ENCODE peak calls at places on chromosomes 12 and 14, in nine cellular contexts. B, L, F, V, U, C, A, X and E are unnamed samples.

GRCh38 chr12:139585-139984 is 73.0 kb downstream of the IQSEC3 start:
- DNase-seq in B (no peak), L (no peak), F (no peak), V (peak), U (no peak), C (no peak), A (no peak), X (peak), E (no peak)

GRCh38 chr14:61416587-61416986 is 95.2 kb downstream of the PRKCH start:
- DNase-seq in B (no peak), L (no peak), F (peak), V (no peak), U (no peak), C (no peak), A (no peak), X (no peak), E (no peak)

GRCh38 chr12:78146365-78146772 is 315.7 kb downstream of the NAV3 start:
- DNase-seq in B (peak), L (no peak), F (peak), V (no peak), U (no peak), C (no peak), A (no peak), X (peak), E (no peak)

GRCh38 chr12:3543826-3544225 is 52.8 kb downstream of the PRMT8 start:
- DNase-seq in B (no peak), L (no peak), F (no peak), V (no peak), U (no peak), C (no peak), A (no peak), X (no peak), E (no peak)

GRCh38 chr12:55676707-55677106 is 31.0 kb downstream of the ITGA7 start:
- DNase-seq in B (no peak), L (no peak), F (no peak), V (no peak), U (no peak), C (no peak), A (no peak), X (no peak), E (no peak)

GRCh38 chr12:89799316-89799715 is 90.7 kb upstream of the ATP2B1 start:
- DNase-seq in B (no peak), L (no peak), F (no peak), V (no peak), U (no peak), C (no peak), A (no peak), X (no peak), E (no peak)

GRCh38 chr12:18400186-18400585 is 138.9 kb downstream of the PIK3C2G start:
- DNase-seq in B (no peak), L (no peak), F (peak), V (no peak), U (no peak), C (no peak), A (no peak), X (peak), E (no peak)

GRCh38 chr14:33676135-33676566 is 274.7 kb downstream of the EGLN3 start:
- DNase-seq in B (peak), L (no peak), F (peak), V (peak), U (peak), C (no peak), A (no peak), X (peak), E (no peak)

GRCh38 chr14:101031186-101031585 is 127.7 kb upstream of the RTL1 start:
- DNase-seq in B (no peak), L (no peak), F (no peak), V (no peak), U (no peak), C (no peak), A (no peak), X (no peak), E (peak)

GRCh38 chr14:22283000-22283399 is 306.0 kb downstream of the DAD1 start:
- DNase-seq in B (no peak), L (no peak), F (no peak), V (no peak), U (no peak), C (no peak), A (no peak), X (no peak), E (no peak)
- H3K27ac ChIP-seq in B (no peak), L (no peak), F (no peak), V (no peak), U (no peak), C (no peak), A (no peak), X (no peak), E (no peak)

DNA sequence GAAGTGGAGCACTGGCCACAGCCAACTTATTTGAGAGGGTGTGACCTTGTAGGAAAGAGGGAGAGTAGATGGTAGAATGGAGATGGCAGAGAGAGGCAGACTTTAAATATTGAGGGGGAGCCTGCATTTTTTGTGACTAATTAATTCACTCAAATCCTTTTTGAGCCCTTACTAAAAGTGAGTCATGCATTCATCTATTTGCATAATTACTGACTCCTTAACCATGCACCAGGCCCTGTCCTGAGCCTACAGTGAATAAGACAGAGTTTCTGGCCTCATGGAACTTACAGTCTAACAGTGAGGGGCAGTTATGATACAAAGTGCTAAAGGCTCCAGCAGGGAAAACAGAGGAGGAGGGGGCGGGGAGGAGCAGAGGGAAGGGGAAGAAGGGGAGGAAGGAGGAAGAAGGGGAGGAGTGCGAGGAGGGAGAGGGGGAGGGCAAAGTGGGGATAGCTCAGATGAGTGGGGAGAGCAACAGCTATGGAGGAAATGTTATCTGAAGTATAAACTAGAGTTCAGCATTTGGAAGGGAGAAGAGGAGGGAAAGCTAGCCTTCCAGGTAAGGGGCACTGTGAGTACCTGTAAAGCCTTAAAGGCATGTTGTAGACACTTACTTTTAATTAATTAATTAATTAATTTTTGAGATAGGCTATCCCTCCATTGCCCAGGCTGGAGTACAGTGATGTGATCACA is 7.5 kb upstream of the CTDSP2 start:
- DNase-seq in B (no peak), L (no peak), F (no peak), V (no peak), U (no peak), C (no peak), A (no peak), X (no peak), E (no peak)
- H3K27ac ChIP-seq in B (no peak), L (peak), F (no peak), V (no peak), U (peak), C (no peak), A (peak), X (no peak), E (peak)

DNA sequence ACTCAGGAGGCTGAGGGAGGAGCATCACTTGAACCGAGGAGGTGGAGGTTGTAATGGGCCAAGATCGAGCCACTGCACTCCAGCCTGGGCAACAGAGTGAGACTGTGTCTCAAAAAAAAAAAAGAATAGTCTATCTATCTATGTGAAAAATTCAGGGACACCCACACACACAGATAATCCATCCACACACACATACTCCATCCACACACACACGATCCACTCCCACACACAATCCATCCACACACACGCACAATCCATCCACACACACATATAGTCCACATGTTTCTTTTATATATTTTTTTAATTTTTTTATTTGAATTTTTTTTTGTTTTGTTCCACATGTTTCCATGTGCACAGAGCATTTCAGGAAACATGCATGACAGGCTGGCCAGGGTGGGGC is 3.3 kb downstream of the SDS start:
- DNase-seq in B (no peak), L (no peak), F (no peak), V (no peak), U (no peak), C (no peak), A (no peak), X (no peak), E (no peak)
- H3K27ac ChIP-seq in B (no peak), L (no peak), F (no peak), V (no peak), U (no peak), C (no peak), A (no peak), X (no peak), E (no peak)

GRCh38 chr12:113405687-113406086 is 2.0 kb upstream of the SDS start:
- DNase-seq in B (no peak), L (no peak), F (no peak), V (no peak), U (no peak), C (no peak), A (no peak), X (no peak), E (no peak)
- H3K27ac ChIP-seq in B (no peak), L (no peak), F (no peak), V (no peak), U (no peak), C (no peak), A (no peak), X (no peak), E (no peak)

DNA sequence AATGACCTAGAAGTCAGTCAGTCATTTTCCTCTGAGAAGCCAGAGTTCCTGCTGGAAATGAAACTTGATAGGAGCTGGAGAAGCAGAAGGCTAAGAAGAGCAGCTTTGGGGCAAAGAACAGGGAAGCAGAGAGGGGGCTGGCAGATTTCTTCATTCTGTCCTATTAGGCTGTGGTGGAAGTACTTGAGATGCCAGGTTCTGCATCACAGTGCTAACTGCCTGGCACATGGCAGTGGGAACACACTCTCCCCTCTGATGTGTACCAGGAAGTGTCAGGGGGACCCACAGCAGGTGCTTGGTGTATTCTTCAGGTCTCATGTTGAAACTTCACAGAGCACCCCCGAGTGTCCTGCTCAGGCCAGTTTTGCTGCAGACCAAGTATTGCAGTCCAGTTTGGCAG is 61.0 kb downstream of the SUSD6 start:
- DNase-seq in B (no peak), L (no peak), F (no peak), V (no peak), U (no peak), C (no peak), A (no peak), X (no peak), E (no peak)
- H3K27ac ChIP-seq in B (no peak), L (peak), F (no peak), V (peak), U (peak), C (peak), A (no peak), X (no peak), E (no peak)

GRCh38 chr12:49377386-49377785 is 10.1 kb downstream of the SPATS2 start:
- DNase-seq in B (no peak), L (no peak), F (no peak), V (no peak), U (no peak), C (no peak), A (no peak), X (no peak), E (no peak)

GRCh38 chr12:49369723-49370145 is 2.5 kb downstream of the SPATS2 start:
- DNase-seq in B (no peak), L (no peak), F (peak), V (peak), U (peak), C (no peak), A (peak), X (peak), E (no peak)

GRCh38 chr12:49370539-49370938 is 3.3 kb downstream of the SPATS2 start:
- DNase-seq in B (no peak), L (no peak), F (no peak), V (no peak), U (no peak), C (no peak), A (no peak), X (no peak), E (no peak)

GRCh38 chr12:49375406-49375805 is 8.1 kb downstream of the SPATS2 start:
- DNase-seq in B (no peak), L (no peak), F (no peak), V (no peak), U (no peak), C (no peak), A (no peak), X (no peak), E (no peak)
- H3K27ac ChIP-seq in B (no peak), L (no peak), F (no peak), V (no peak), U (no peak), C (no peak), A (no peak), X (no peak), E (no peak)

GRCh38 chr12:46808317-46808716 is 17.5 kb downstream of the SLC38A4 start:
- DNase-seq in B (no peak), L (no peak), F (no peak), V (no peak), U (no peak), C (no peak), A (no peak), X (no peak), E (no peak)

GRCh38 chr12:46815792-46816191 is 10.0 kb downstream of the SLC38A4 start:
- DNase-seq in B (no peak), L (no peak), F (no peak), V (no peak), U (no peak), C (no peak), A (no peak), X (no peak), E (no peak)

GRCh38 chr12:46808955-46809697 is 16.7 kb downstream of the SLC38A4 start:
- DNase-seq in B (no peak), L (no peak), F (no peak), V (no peak), U (no peak), C (no peak), A (no peak), X (no peak), E (no peak)

GRCh38 chr12:46814143-46814542 is 11.7 kb downstream of the SLC38A4 start:
- DNase-seq in B (no peak), L (no peak), F (no peak), V (no peak), U (no peak), C (no peak), A (no peak), X (no peak), E (no peak)

DNA sequence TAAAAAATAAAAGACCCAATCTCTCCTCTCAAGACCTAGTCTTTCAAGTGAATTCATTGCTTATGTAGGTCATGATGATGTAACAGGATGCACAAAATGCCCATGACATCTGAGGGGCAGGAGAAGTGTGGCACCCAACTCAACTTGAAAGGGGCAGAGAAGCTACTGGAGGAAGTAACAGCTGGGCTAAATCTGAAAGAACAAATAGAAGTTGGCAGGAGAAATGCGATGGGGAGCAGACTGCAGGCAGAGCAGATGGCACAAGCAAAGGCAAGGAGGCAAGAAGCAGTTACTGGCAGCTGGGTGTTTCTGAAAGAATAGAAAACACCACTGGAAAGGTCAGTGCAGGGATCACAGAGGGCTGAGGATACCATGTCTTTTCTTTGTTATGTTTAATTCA is 14.6 kb downstream of the SLC38A4 start:
- DNase-seq in B (no peak), L (no peak), F (no peak), V (no peak), U (no peak), C (no peak), A (no peak), X (no peak), E (no peak)
- H3K27ac ChIP-seq in B (no peak), L (no peak), F (no peak), V (no peak), U (no peak), C (no peak), A (no peak), X (no peak), E (no peak)